ENCODE peak calls at places on chromosomes 2 and 18, in six cellular contexts. One of them, this sample, is unnamed.

GRCh38 chr2:61889212-61889956 is 928 bp upstream of the CCT4 start:
- DNase-seq in lung: no peak
- DNase-seq in choroid plexus epithelial cell: no peak
- DNase-seq in GM13977: no peak
- DNase-seq in left lung: peak
- DNase-seq in fibroblast of mammary gland: no peak
- DNase-seq in this sample: no peak

GRCh38 chr2:178025551-178026185 is 46.9 kb downstream of the PDE11A start:
- DNase-seq in GM13977: no peak
- DNase-seq in lung: no peak
- DNase-seq in fibroblast of mammary gland: no peak
- DNase-seq in choroid plexus epithelial cell: no peak
- DNase-seq in left lung: no peak
- DNase-seq in this sample: no peak

GRCh38 chr2:96145028-96145939 is at the start of gene DUSP2:
- DNase-seq in fibroblast of mammary gland: peak
- DNase-seq in left lung: peak
- DNase-seq in choroid plexus epithelial cell: peak
- DNase-seq in GM13977: peak
- DNase-seq in lung: peak
- DNase-seq in this sample: peak

GRCh38 chr2:227252831-227253230 is 72.2 kb upstream of the MFF start:
- DNase-seq in left lung: no peak
- DNase-seq in choroid plexus epithelial cell: no peak
- DNase-seq in fibroblast of mammary gland: no peak
- DNase-seq in GM13977: no peak
- DNase-seq in lung: no peak
- DNase-seq in this sample: no peak

GRCh38 chr2:234339016-234339415 is 157.9 kb downstream of the ARL4C start:
- DNase-seq in choroid plexus epithelial cell: no peak
- DNase-seq in fibroblast of mammary gland: no peak
- DNase-seq in GM13977: no peak
- DNase-seq in lung: no peak
- DNase-seq in left lung: no peak
- DNase-seq in this sample: no peak

GRCh38 chr2:10120938-10121574 is 1.5 kb upstream of the RRM2 start:
- DNase-seq in lung: no peak
- DNase-seq in choroid plexus epithelial cell: peak
- DNase-seq in GM13977: peak
- DNase-seq in fibroblast of mammary gland: peak
- DNase-seq in left lung: no peak
- DNase-seq in this sample: peak

GRCh38 chr2:45935791-45936622 is 284.5 kb downstream of the PRKCE start:
- DNase-seq in fibroblast of mammary gland: peak
- DNase-seq in choroid plexus epithelial cell: peak
- DNase-seq in left lung: peak
- DNase-seq in lung: peak
- DNase-seq in GM13977: peak
- DNase-seq in this sample: peak

GRCh38 chr18:75169411-75169810 is 39.5 kb downstream of the PTGR3 start:
- DNase-seq in lung: no peak
- DNase-seq in fibroblast of mammary gland: no peak
- DNase-seq in left lung: no peak
- DNase-seq in GM13977: no peak
- DNase-seq in choroid plexus epithelial cell: no peak
- DNase-seq in this sample: no peak

GRCh38 chr2:157497603-157498314 is 53.9 kb upstream of the CYTIP start:
- DNase-seq in choroid plexus epithelial cell: peak
- DNase-seq in GM13977: peak
- DNase-seq in fibroblast of mammary gland: peak
- DNase-seq in lung: no peak
- DNase-seq in left lung: no peak
- DNase-seq in this sample: peak

GRCh38 chr2:27522400-27522945 is 25.8 kb downstream of the GCKR start:
- DNase-seq in lung: no peak
- DNase-seq in GM13977: no peak
- DNase-seq in fibroblast of mammary gland: no peak
- DNase-seq in choroid plexus epithelial cell: no peak
- DNase-seq in left lung: no peak
- DNase-seq in this sample: peak

GRCh38 chr2:12167525-12168317 is 421.3 kb downstream of the LPIN1 start:
- DNase-seq in GM13977: no peak
- DNase-seq in left lung: no peak
- DNase-seq in fibroblast of mammary gland: no peak
- DNase-seq in lung: no peak
- DNase-seq in choroid plexus epithelial cell: no peak
- DNase-seq in this sample: no peak
- TF ChIP-seq CTCF in GM13977: peak
- TF ChIP-seq CTCF in left lung: peak
- TF ChIP-seq CTCF in fibroblast of mammary gland: no peak
- TF ChIP-seq CTCF in lung: peak
- TF ChIP-seq CTCF in choroid plexus epithelial cell: peak
- TF ChIP-seq CTCF in this sample: no peak

GRCh38 chr2:174692256-174692830 is 71.9 kb downstream of the CHRNA1 start:
- DNase-seq in choroid plexus epithelial cell: no peak
- DNase-seq in left lung: no peak
- DNase-seq in GM13977: no peak
- DNase-seq in fibroblast of mammary gland: peak
- DNase-seq in lung: no peak
- DNase-seq in this sample: no peak

GRCh38 chr2:174686430-174686829 is 77.8 kb downstream of the CHRNA1 start:
- DNase-seq in choroid plexus epithelial cell: no peak
- DNase-seq in left lung: no peak
- DNase-seq in lung: no peak
- DNase-seq in fibroblast of mammary gland: no peak
- DNase-seq in GM13977: no peak
- DNase-seq in this sample: no peak

GRCh38 chr2:174690026-174690425 is 74.2 kb downstream of the CHRNA1 start:
- DNase-seq in lung: no peak
- DNase-seq in choroid plexus epithelial cell: no peak
- DNase-seq in left lung: no peak
- DNase-seq in fibroblast of mammary gland: no peak
- DNase-seq in GM13977: no peak
- DNase-seq in this sample: no peak

GRCh38 chr2:174691203-174691779 is 73.0 kb downstream of the CHRNA1 start:
- DNase-seq in GM13977: no peak
- DNase-seq in left lung: no peak
- DNase-seq in fibroblast of mammary gland: no peak
- DNase-seq in lung: no peak
- DNase-seq in choroid plexus epithelial cell: no peak
- DNase-seq in this sample: no peak

GRCh38 chr2:174688079-174688478 is 76.2 kb downstream of the CHRNA1 start:
- DNase-seq in choroid plexus epithelial cell: peak
- DNase-seq in GM13977: no peak
- DNase-seq in lung: no peak
- DNase-seq in left lung: no peak
- DNase-seq in fibroblast of mammary gland: peak
- DNase-seq in this sample: peak
- TF ChIP-seq CTCF in choroid plexus epithelial cell: peak
- TF ChIP-seq CTCF in GM13977: peak
- TF ChIP-seq CTCF in lung: peak
- TF ChIP-seq CTCF in left lung: peak
- TF ChIP-seq CTCF in fibroblast of mammary gland: peak
- TF ChIP-seq CTCF in this sample: peak

DNA sequence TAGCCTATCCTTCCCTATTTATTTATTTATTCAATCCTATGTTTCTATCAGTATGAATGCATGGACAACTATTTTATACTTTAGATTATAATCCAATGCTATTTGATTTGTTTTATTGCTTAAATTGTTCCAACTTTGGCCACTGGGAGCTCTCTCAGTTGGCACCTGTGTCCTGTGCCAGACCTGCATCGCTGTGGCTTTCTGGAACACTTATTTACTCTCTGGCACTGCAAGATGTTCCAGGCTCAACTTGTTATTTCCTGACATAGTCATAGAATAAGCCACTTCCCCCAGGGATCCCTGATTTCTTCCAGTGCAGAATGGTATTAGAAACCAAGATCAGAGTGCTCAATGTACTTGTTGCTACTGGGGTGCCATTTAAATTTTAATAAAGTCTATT is 5.8 kb downstream of the MC2R start:
- DNase-seq in choroid plexus epithelial cell: no peak
- DNase-seq in lung: no peak
- DNase-seq in left lung: no peak
- DNase-seq in GM13977: no peak
- DNase-seq in fibroblast of mammary gland: no peak
- DNase-seq in this sample: no peak
- TF ChIP-seq CTCF in choroid plexus epithelial cell: no peak
- TF ChIP-seq CTCF in lung: no peak
- TF ChIP-seq CTCF in left lung: no peak
- TF ChIP-seq CTCF in GM13977: no peak
- TF ChIP-seq CTCF in fibroblast of mammary gland: no peak
- TF ChIP-seq CTCF in this sample: no peak

GRCh38 chr2:7378642-7379041 is 461.4 kb downstream of the RNF144A start:
- DNase-seq in choroid plexus epithelial cell: no peak
- DNase-seq in fibroblast of mammary gland: no peak
- DNase-seq in lung: no peak
- DNase-seq in GM13977: no peak
- DNase-seq in left lung: no peak
- DNase-seq in this sample: no peak

GRCh38 chr2:7373156-7373555 is 455.9 kb downstream of the RNF144A start:
- DNase-seq in lung: no peak
- DNase-seq in left lung: no peak
- DNase-seq in choroid plexus epithelial cell: no peak
- DNase-seq in fibroblast of mammary gland: no peak
- DNase-seq in GM13977: no peak
- DNase-seq in this sample: no peak

GRCh38 chr2:7375901-7376300 is 458.7 kb downstream of the RNF144A start:
- DNase-seq in lung: no peak
- DNase-seq in GM13977: no peak
- DNase-seq in choroid plexus epithelial cell: no peak
- DNase-seq in left lung: no peak
- DNase-seq in fibroblast of mammary gland: no peak
- DNase-seq in this sample: no peak

GRCh38 chr2:7379799-7380198 is 462.6 kb downstream of the RNF144A start:
- DNase-seq in fibroblast of mammary gland: no peak
- DNase-seq in lung: no peak
- DNase-seq in GM13977: peak
- DNase-seq in choroid plexus epithelial cell: no peak
- DNase-seq in left lung: no peak
- DNase-seq in this sample: peak

DNA sequence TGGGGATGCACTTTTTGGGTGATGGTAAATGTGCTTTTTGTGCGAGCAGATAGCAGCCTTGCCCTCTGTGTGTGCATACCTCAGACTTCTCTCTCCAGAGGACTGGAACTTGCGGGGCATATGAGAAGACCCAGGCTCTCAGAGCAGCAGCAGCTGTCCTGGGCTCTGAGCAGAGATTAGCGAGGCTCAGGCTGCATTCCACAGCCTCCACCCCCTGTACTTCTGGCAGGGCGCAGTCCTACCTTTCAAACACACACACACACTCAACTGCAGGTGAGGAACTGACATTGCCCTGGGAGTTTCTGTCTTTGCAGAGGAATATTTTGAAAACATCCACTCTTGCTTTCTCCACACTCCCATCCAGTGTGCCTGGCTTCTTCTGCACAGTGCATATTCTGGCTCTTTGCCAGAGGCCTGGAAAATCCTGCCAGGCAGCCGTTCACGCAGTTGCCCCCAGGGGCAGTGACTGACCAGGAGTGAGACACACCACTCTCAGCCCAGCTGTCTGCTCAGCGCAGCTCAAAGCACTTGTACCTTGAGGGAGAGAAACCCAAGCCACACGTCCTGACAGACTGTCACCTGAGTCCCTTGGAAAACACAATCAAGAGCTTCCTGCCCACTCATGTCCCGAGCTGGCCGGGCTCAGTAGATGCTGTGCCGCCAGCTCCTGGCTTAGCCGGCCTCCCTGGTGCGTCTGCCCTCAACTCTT is 460.8 kb downstream of the RNF144A start:
- DNase-seq in GM13977: no peak
- DNase-seq in fibroblast of mammary gland: no peak
- DNase-seq in lung: no peak
- DNase-seq in choroid plexus epithelial cell: no peak
- DNase-seq in left lung: no peak
- DNase-seq in this sample: peak
- TF ChIP-seq CTCF in GM13977: no peak
- TF ChIP-seq CTCF in fibroblast of mammary gland: no peak
- TF ChIP-seq CTCF in lung: no peak
- TF ChIP-seq CTCF in choroid plexus epithelial cell: no peak
- TF ChIP-seq CTCF in left lung: no peak
- TF ChIP-seq CTCF in this sample: no peak

GRCh38 chr2:71530246-71530986 is 77.1 kb downstream of the DYSF start:
- DNase-seq in lung: no peak
- DNase-seq in left lung: no peak
- DNase-seq in GM13977: peak
- DNase-seq in fibroblast of mammary gland: peak
- DNase-seq in choroid plexus epithelial cell: peak
- DNase-seq in this sample: peak
- TF ChIP-seq CTCF in lung: peak
- TF ChIP-seq CTCF in left lung: peak
- TF ChIP-seq CTCF in GM13977: peak
- TF ChIP-seq CTCF in fibroblast of mammary gland: peak
- TF ChIP-seq CTCF in choroid plexus epithelial cell: peak
- TF ChIP-seq CTCF in this sample: peak

GRCh38 chr2:156319811-156320490 is 12.6 kb downstream of the NR4A2 start:
- DNase-seq in GM13977: peak
- DNase-seq in fibroblast of mammary gland: peak
- DNase-seq in choroid plexus epithelial cell: no peak
- DNase-seq in lung: no peak
- DNase-seq in left lung: peak
- DNase-seq in this sample: no peak

GRCh38 chr2:156322103-156322671 is 10.3 kb downstream of the NR4A2 start:
- DNase-seq in GM13977: peak
- DNase-seq in lung: no peak
- DNase-seq in choroid plexus epithelial cell: no peak
- DNase-seq in fibroblast of mammary gland: no peak
- DNase-seq in left lung: no peak
- DNase-seq in this sample: no peak

GRCh38 chr2:156322681-156323211 is 9.8 kb downstream of the NR4A2 start:
- DNase-seq in lung: no peak
- DNase-seq in GM13977: peak
- DNase-seq in choroid plexus epithelial cell: no peak
- DNase-seq in left lung: no peak
- DNase-seq in fibroblast of mammary gland: no peak
- DNase-seq in this sample: no peak

GRCh38 chr2:156321243-156321904 is 11.1 kb downstream of the NR4A2 start:
- DNase-seq in GM13977: peak
- DNase-seq in lung: no peak
- DNase-seq in choroid plexus epithelial cell: no peak
- DNase-seq in left lung: no peak
- DNase-seq in fibroblast of mammary gland: no peak
- DNase-seq in this sample: no peak

GRCh38 chr2:156320491-156320896 is 12.0 kb downstream of the NR4A2 start:
- DNase-seq in fibroblast of mammary gland: peak
- DNase-seq in left lung: no peak
- DNase-seq in GM13977: peak
- DNase-seq in choroid plexus epithelial cell: peak
- DNase-seq in lung: no peak
- DNase-seq in this sample: no peak
- TF ChIP-seq CTCF in fibroblast of mammary gland: no peak
- TF ChIP-seq CTCF in left lung: no peak
- TF ChIP-seq CTCF in GM13977: no peak
- TF ChIP-seq CTCF in choroid plexus epithelial cell: no peak
- TF ChIP-seq CTCF in lung: no peak
- TF ChIP-seq CTCF in this sample: no peak

GRCh38 chr2:54115284-54116137 is at the start of gene ACYP2:
- DNase-seq in choroid plexus epithelial cell: peak
- DNase-seq in fibroblast of mammary gland: peak
- DNase-seq in lung: peak
- DNase-seq in GM13977: peak
- DNase-seq in left lung: peak
- DNase-seq in this sample: peak
- TF ChIP-seq CTCF in choroid plexus epithelial cell: peak
- TF ChIP-seq CTCF in fibroblast of mammary gland: peak
- TF ChIP-seq CTCF in lung: no peak
- TF ChIP-seq CTCF in GM13977: no peak
- TF ChIP-seq CTCF in left lung: no peak
- TF ChIP-seq CTCF in this sample: no peak

This sample was measured in MCF 10A.